ENCODE peak calls at places on chromosome 1, in ten cellular contexts. G is K562, B is spleen, F is body of pancreas, C is IMR-90, A is ovary, Z is stomach, I is tibial nerve, O is NB4, S is A549. P is an unnamed sample.

GRCh38 chr1:244672961-244673695 is 20.2 kb downstream of the DESI2 start:
- DNase-seq in I (no peak), F (no peak), O (no peak), G (no peak), C (peak; percentile 47), A (peak; percentile 44), S (no peak), B (no peak), Z (peak; percentile 31), P (no peak)

GRCh38 chr1:156862602-156863599 is 2.2 kb downstream of the NTRK1 start:
- DNase-seq in Z (no peak), S (no peak), C (no peak), I (no peak), F (no peak), O (no peak), B (no peak), A (no peak), G (peak; percentile 70), P (no peak)

GRCh38 chr1:177170756-177171535 is at the start of gene BRINP2:
- DNase-seq in I (no peak), G (no peak), B (peak; percentile 71), Z (peak; percentile 56), C (peak; percentile 29), S (peak; percentile 46), F (peak; percentile 50), O (no peak), A (peak; percentile 38), P (peak; percentile 41)

GRCh38 chr1:60989745-60990718 is 92.3 kb upstream of the NFIA start:
- DNase-seq in C (peak; percentile 83), G (no peak), Z (no peak), O (no peak), S (no peak), B (no peak), F (no peak), A (peak; percentile 52), I (no peak), P (no peak)

GRCh38 chr1:44405804-44406743 is 1.0 kb downstream of the RNF220 start:
- DNase-seq in B (peak; percentile 83), O (peak; percentile 30), S (peak; percentile 29), G (no peak), I (no peak), A (no peak), Z (no peak), F (no peak), C (no peak), P (no peak)

GRCh38 chr1:155001438-155001687 is 1.2 kb upstream of the ZBTB7B start:
- DNase-seq in F (no peak), I (no peak), C (no peak), G (no peak), B (no peak), S (no peak), O (no peak), A (no peak), Z (no peak), P (no peak)

GRCh38 chr1:114196992-114197907 is 43.6 kb upstream of the SYT6 start:
- DNase-seq in F (no peak), Z (no peak), I (no peak), G (no peak), A (no peak), C (no peak), B (no peak), O (no peak), S (no peak), P (no peak)

GRCh38 chr1:163093169-163093568 is 24.0 kb downstream of the RGS4 start:
- DNase-seq in F (no peak), A (no peak), G (no peak), O (no peak), C (no peak), B (no peak), S (no peak), Z (no peak), I (no peak), P (no peak)

DNA sequence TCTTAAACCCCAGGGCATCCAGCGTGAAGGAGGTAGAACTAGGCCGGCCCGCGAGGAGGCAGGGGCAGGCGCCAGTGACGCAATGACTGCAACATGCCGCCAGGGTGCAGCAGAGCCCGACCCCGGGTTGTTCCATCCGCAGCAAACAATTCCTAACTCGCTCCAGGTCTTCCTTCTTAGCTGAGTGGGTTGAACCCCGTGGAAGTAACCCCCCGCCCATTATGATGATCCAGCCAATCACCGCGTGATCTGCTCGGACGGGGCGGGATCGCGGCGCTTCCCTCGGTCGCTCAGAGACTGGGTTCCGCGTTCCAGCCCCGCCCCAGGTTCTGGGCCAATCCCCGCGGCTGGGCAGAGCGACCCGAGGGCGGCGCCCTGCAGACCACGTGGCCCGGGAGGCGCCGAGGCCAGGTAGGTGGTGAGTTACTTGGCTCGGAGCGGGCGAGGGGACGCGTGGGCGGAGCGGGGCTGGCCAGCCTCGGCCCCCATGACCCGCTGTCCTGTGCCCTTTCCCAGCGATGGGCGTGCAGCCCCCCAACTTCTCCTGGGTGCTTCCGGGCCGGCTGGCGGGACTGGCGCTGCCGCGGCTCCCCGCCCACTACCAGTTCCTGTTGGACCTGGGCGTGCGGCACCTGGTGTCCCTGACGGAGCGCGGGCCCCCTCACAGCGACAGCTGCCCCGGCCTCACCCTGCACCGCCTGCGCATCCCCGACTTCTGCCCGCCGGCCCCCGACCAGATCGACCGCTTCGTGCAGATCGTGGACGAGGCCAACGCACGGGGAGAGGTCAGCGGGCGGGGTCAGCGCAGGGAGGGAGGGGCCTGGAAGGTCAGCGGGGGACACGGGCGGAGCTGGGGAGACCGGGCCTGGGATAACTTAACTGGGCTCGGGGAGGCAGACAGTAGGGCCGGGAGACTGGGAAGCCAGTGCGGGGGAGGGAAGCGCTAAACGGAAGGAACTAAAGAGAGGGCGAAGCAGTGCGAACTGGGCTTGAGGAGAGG is at the start of gene DUSP23:
- DNase-seq in S (peak; percentile 98), B (peak; percentile 99), G (peak; percentile 98), C (peak; percentile 96), F (peak; percentile 98), A (peak; percentile 98), I (peak; percentile 94), O (peak; percentile 56), Z (peak; percentile 98), P (peak; percentile 98)
- TF ChIP-seq POLR2A in S (peak; percentile 51), B (peak; percentile 5), G (peak; percentile 68), C (no peak), F (peak; percentile 93), A (peak; percentile 70), I (peak; percentile 48), O (no peak), Z (no peak), P (peak; percentile 62)

GRCh38 chr1:9590201-9590600 is 1.5 kb downstream of the TMEM201 start:
- DNase-seq in C (no peak), Z (no peak), I (no peak), F (no peak), B (peak; percentile 69), G (no peak), A (peak; percentile 30), S (no peak), O (no peak), P (no peak)

GRCh38 chr1:9590945-9591668 is 2.4 kb downstream of the TMEM201 start:
- DNase-seq in G (no peak), Z (no peak), F (no peak), C (no peak), B (peak; percentile 79), O (peak; percentile 51), S (no peak), A (peak; percentile 36), I (no peak), P (peak; percentile 36)

GRCh38 chr1:9589719-9590157 is 1.0 kb downstream of the TMEM201 start:
- DNase-seq in O (peak; percentile 28), G (no peak), B (no peak), Z (no peak), A (no peak), I (no peak), F (no peak), C (peak; percentile 5), S (peak; percentile 30), P (no peak)

GRCh38 chr1:9588551-9589143 is at the start of gene TMEM201:
- DNase-seq in G (peak; percentile 99), O (peak; percentile 92), A (peak; percentile 97), I (peak; percentile 91), F (peak; percentile 96), S (peak; percentile 84), Z (peak; percentile 97), C (peak; percentile 85), B (peak; percentile 98), P (peak; percentile 89)

GRCh38 chr1:9589144-9589718 is 520 bp downstream of the TMEM201 start:
- DNase-seq in Z (peak; percentile 39), C (peak; percentile 23), B (peak; percentile 84), G (no peak), A (peak; percentile 62), I (no peak), O (peak; percentile 55), F (no peak), S (no peak), P (no peak)
- TF ChIP-seq CTCF in Z (no peak), C (no peak), B (no peak), G (no peak), A (no peak), I (no peak), O (no peak), F (no peak), S (no peak), P (no peak)

DNA sequence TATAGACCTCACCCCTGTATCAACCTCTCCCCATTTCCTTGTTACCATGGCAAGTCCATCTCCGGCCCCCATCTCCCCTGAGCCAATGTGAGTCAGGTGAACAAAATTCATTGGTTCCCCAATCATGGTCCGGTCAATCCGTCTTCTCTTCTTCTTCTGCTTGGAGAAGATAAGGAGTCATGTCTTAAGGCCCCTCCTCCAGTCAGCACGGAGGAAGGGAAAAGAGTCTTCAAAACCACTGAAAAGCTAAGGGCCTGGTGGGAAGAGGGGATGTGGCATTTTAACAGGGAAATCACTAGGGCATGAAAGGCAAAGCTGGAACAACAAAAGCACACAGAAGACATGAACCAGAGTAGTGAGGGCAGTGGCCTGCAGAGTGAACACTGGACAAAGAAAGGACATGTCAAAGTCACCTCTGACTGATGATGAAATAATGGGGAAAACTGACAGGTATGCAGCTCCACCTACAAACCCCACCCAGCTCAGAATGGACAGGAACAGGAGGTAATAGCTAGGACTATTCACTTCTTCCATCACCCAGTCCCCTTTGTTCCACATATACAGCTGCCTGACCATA is 4.4 kb downstream of the CDC42SE1 start:
- DNase-seq in G (peak; percentile 74), A (no peak), C (no peak), B (no peak), Z (no peak), I (no peak), F (no peak), O (no peak), S (no peak), P (no peak)
- H3K4me3 ChIP-seq in G (peak overlapping the region; percentile 95), A (no peak overlapping the region), C (no peak overlapping the region), B (peak overlapping the region; percentile 70), Z (no peak overlapping the region), I (no peak overlapping the region), F (no peak overlapping the region), O (no peak overlapping the region), S (no peak overlapping the region), P (no peak overlapping the region)

DNA sequence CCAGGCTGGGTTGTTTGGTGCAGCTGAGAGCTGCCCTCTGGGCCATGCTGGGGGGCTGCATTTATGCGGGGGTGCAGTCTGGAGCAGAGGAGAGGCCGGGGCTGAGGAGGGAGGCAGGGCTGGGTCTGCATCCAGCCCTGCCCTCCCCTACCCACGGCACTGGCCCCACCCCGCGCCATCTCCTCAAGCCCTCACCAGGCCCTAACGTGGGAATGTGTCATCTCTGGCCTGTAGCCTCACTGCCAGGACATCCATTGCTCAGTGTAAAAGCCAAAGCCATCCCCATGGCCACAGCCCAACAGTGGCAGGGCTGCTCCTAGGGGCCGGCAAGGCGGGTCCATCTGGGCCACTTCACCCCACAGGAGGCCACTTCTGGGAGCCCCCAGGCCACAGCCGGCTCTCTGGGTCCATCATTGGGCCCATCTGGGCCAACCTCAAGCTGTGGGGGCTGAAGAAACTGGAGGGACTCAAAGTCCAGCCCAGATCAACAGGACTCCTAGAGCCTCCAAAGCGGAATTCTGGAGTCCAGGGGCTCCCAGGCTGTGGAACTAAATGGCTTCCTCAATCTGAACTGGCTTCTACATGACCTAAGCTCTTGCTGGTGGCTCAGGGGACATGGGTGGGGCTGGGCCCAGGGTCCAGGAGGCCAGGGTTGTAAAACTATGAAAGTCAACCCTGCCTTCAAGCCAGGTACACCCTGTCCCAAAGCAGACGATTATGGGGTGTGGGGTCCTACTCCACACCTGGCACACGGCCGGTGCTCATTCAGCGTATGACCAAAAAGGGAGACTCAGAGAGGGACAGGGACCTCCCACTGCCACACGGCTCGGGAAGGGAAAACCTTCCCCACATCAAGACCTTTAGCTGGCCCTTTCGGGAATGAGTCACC is 32.6 kb downstream of the RUNX3 start:
- DNase-seq in C (no peak), I (no peak), B (no peak), Z (peak; percentile 11), A (peak; percentile 14), O (no peak), S (no peak), G (no peak), F (no peak), P (peak; percentile 13)
- TF ChIP-seq POLR2A in C (no peak), I (no peak), B (no peak), Z (no peak), A (no peak), O (no peak), S (no peak), G (no peak), F (no peak), P (no peak)